ENCODE peak calls at places on chromosomes 6 and 20, in five cellular contexts. P is AG09309; A is endothelial cell; R is effector memory CD8-positive, alpha-beta T cell; Z is activated T-cell treated with anti-CD3 and anti-CD28 coated beads, Interleukin-2, amount 50 U/mL, for 48 hours. T is an unnamed sample.

GRCh38 chr6:154623391-154623790 is 109.8 kb upstream of the SCAF8 start:
- DNase-seq in Z (no peak), R (no peak), A (no peak), P (no peak), T (no peak)

GRCh38 chr6:119979862-119980261 is 630.3 kb upstream of the MAN1A1 start:
- DNase-seq in A (no peak), R (no peak), P (no peak), Z (no peak), T (no peak)

GRCh38 chr6:159168536-159169192 is 536 bp upstream of the FNDC1 start:
- DNase-seq in P (no peak), R (no peak), A (peak; percentile 76), Z (no peak), T (no peak)

GRCh38 chr20:62274332-62275262 is 28.2 kb upstream of the ADRM1 start:
- DNase-seq in A (no peak), R (no peak), Z (no peak), P (no peak), T (no peak)

GRCh38 chr6:130132286-130132701 is 90.5 kb downstream of the SAMD3 start:
- DNase-seq in Z (peak; percentile 50), A (no peak), P (no peak), R (peak; percentile 70), T (no peak)

GRCh38 chr6:84249724-84250123 is 22.3 kb upstream of the CEP162 start:
- DNase-seq in Z (no peak), R (no peak), A (no peak), P (no peak), T (no peak)

GRCh38 chr20:14198416-14198815 is 139.0 kb downstream of the FLRT3 start:
- DNase-seq in Z (no peak), R (no peak), P (no peak), A (no peak), T (no peak)

GRCh38 chr6:158686791-158687381 is 37.0 kb downstream of the SYTL3 start:
- DNase-seq in A (no peak), Z (no peak), R (peak; percentile 55), P (no peak), T (peak; percentile 41)

GRCh38 chr20:8005033-8005432 is 14.5 kb downstream of the TMX4 start:
- DNase-seq in P (no peak), R (no peak), A (no peak), Z (no peak), T (no peak)

GRCh38 chr6:2534406-2535139 is 216.1 kb downstream of the MYLK4 start:
- DNase-seq in P (no peak), A (peak; percentile 21), R (no peak), Z (no peak), T (no peak)

GRCh38 chr6:7172605-7173185 is 64.9 kb downstream of the RREB1 start:
- DNase-seq in P (no peak), Z (no peak), A (no peak), R (no peak), T (no peak)

GRCh38 chr20:38523697-38524096 is 51.1 kb downstream of the RALGAPB start:
- DNase-seq in A (no peak), Z (no peak), R (no peak), P (peak; percentile 8), T (no peak)

GRCh38 chr6:155448823-155449789 is 6.5 kb downstream of the NOX3 start:
- DNase-seq in R (no peak), Z (no peak), P (no peak), A (peak; percentile 15), T (no peak)

GRCh38 chr20:137668-138131 is 4.7 kb upstream of the DEFB126 start:
- DNase-seq in R (no peak), P (no peak), A (no peak), Z (peak; percentile 24), T (no peak)

GRCh38 chr6:20572940-20573339 is 38.7 kb downstream of the CDKAL1 start:
- DNase-seq in R (no peak), A (no peak), Z (no peak), P (peak; percentile 28), T (no peak)

T was measured in T-helper 17 cell.